ENCODE peak calls at places on chromosomes 6 and 20, in five cellular contexts. One of them, this sample, is unnamed.

GRCh38 chr20:24245093-24245492 is 224.3 kb upstream of the SYNDIG1 start:
- DNase-seq in ovary: no peak
- DNase-seq in cardiac muscle cell: no peak
- DNase-seq in lower lobe of right lung: no peak
- DNase-seq in dorsolateral prefrontal cortex: no peak
- DNase-seq in this sample: no peak

GRCh38 chr6:113457156-113457555 is 400.0 kb upstream of the MARCKS start:
- DNase-seq in lower lobe of right lung: no peak
- DNase-seq in cardiac muscle cell: peak
- DNase-seq in dorsolateral prefrontal cortex: no peak
- DNase-seq in ovary: no peak
- DNase-seq in this sample: no peak

GRCh38 chr6:62390413-62390812 is 104.4 kb upstream of the KHDRBS2 start:
- DNase-seq in ovary: no peak
- DNase-seq in dorsolateral prefrontal cortex: no peak
- DNase-seq in cardiac muscle cell: no peak
- DNase-seq in lower lobe of right lung: no peak
- DNase-seq in this sample: no peak

GRCh38 chr20:2799688-2800589 is 488 bp downstream of the CPXM1 start:
- DNase-seq in dorsolateral prefrontal cortex: no peak
- DNase-seq in lower lobe of right lung: no peak
- DNase-seq in cardiac muscle cell: peak
- DNase-seq in ovary: peak
- DNase-seq in this sample: peak

GRCh38 chr20:33370296-33370695 is 31.0 kb downstream of the CDK5RAP1 start:
- DNase-seq in cardiac muscle cell: no peak
- DNase-seq in lower lobe of right lung: no peak
- DNase-seq in dorsolateral prefrontal cortex: no peak
- DNase-seq in ovary: no peak
- DNase-seq in this sample: no peak

GRCh38 chr20:57570898-57571297 is 10.0 kb downstream of the PCK1 start:
- DNase-seq in cardiac muscle cell: no peak
- DNase-seq in dorsolateral prefrontal cortex: no peak
- DNase-seq in ovary: no peak
- DNase-seq in lower lobe of right lung: no peak
- DNase-seq in this sample: no peak

GRCh38 chr6:156925718-156926607 is 148.8 kb downstream of the ARID1B start:
- DNase-seq in cardiac muscle cell: no peak
- DNase-seq in lower lobe of right lung: no peak
- DNase-seq in ovary: no peak
- DNase-seq in dorsolateral prefrontal cortex: no peak
- DNase-seq in this sample: no peak

GRCh38 chr6:80872194-80872950 is 765.9 kb downstream of the BCKDHB start:
- DNase-seq in dorsolateral prefrontal cortex: no peak
- DNase-seq in lower lobe of right lung: no peak
- DNase-seq in ovary: no peak
- DNase-seq in cardiac muscle cell: peak
- DNase-seq in this sample: no peak

GRCh38 chr20:35171753-35172433 is at the start of gene PROCR:
- DNase-seq in ovary: peak
- DNase-seq in dorsolateral prefrontal cortex: no peak
- DNase-seq in cardiac muscle cell: peak
- DNase-seq in lower lobe of right lung: peak
- DNase-seq in this sample: no peak

GRCh38 chr20:4949833-4950178 is 51.5 kb downstream of the SLC23A2 start:
- DNase-seq in lower lobe of right lung: no peak
- DNase-seq in ovary: no peak
- DNase-seq in dorsolateral prefrontal cortex: no peak
- DNase-seq in cardiac muscle cell: peak
- DNase-seq in this sample: no peak

GRCh38 chr6:3280866-3281465 is 22.2 kb downstream of the PSMG4 start:
- DNase-seq in lower lobe of right lung: peak
- DNase-seq in dorsolateral prefrontal cortex: no peak
- DNase-seq in ovary: peak
- DNase-seq in cardiac muscle cell: peak
- DNase-seq in this sample: no peak

GRCh38 chr6:2209226-2209809 is 36.1 kb downstream of the GMDS start:
- DNase-seq in lower lobe of right lung: no peak
- DNase-seq in ovary: no peak
- DNase-seq in dorsolateral prefrontal cortex: no peak
- DNase-seq in cardiac muscle cell: peak
- DNase-seq in this sample: no peak

GRCh38 chr6:26403888-26404287 is 1.8 kb downstream of the BTN3A1 start:
- DNase-seq in dorsolateral prefrontal cortex: no peak
- DNase-seq in ovary: no peak
- DNase-seq in cardiac muscle cell: no peak
- DNase-seq in lower lobe of right lung: no peak
- DNase-seq in this sample: no peak

GRCh38 chr6:169864148-169865030 is 113.0 kb downstream of the ERMARD start:
- DNase-seq in dorsolateral prefrontal cortex: no peak
- DNase-seq in lower lobe of right lung: no peak
- DNase-seq in cardiac muscle cell: no peak
- DNase-seq in ovary: no peak
- DNase-seq in this sample: no peak

GRCh38 chr20:16729565-16730460 is at the start of gene SNRPB2:
- DNase-seq in lower lobe of right lung: peak
- DNase-seq in ovary: peak
- DNase-seq in cardiac muscle cell: peak
- DNase-seq in dorsolateral prefrontal cortex: peak
- DNase-seq in this sample: peak

GRCh38 chr6:87407531-87407895 is 259 bp upstream of the CFAP206 start:
- DNase-seq in cardiac muscle cell: peak
- DNase-seq in lower lobe of right lung: no peak
- DNase-seq in ovary: no peak
- DNase-seq in dorsolateral prefrontal cortex: no peak
- DNase-seq in this sample: no peak

DNA sequence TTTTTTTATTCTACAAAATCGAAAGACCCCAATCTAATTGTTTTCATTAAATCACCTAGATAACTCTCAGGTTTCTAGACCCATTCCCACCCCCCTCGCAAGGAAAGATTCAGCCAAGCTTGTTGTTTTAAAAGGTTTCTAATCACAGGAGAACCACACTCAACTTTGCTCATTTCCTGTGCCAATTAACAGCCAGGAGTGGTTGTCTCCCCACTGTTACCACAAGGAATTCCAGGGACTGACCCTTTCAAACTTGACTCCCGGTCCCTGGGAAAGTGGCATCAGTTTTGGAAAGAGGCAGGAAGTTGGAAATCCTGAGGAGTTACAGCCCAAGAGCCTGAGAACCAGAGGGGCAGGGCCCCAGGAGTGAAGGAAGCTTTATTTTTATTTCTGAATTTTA is 561.3 kb upstream of the JAG1 start:
- DNase-seq in lower lobe of right lung: no peak
- DNase-seq in dorsolateral prefrontal cortex: no peak
- DNase-seq in cardiac muscle cell: peak
- DNase-seq in ovary: no peak
- DNase-seq in this sample: no peak
- TF ChIP-seq CTCF in lower lobe of right lung: no peak
- TF ChIP-seq CTCF in dorsolateral prefrontal cortex: no peak
- TF ChIP-seq CTCF in cardiac muscle cell: no peak
- TF ChIP-seq CTCF in ovary: no peak
- TF ChIP-seq CTCF in this sample: no peak

GRCh38 chr6:17907467-17908229 is 79.8 kb downstream of the KIF13A start:
- DNase-seq in ovary: no peak
- DNase-seq in lower lobe of right lung: peak
- DNase-seq in dorsolateral prefrontal cortex: no peak
- DNase-seq in cardiac muscle cell: peak
- DNase-seq in this sample: no peak
- TF ChIP-seq CTCF in ovary: no peak
- TF ChIP-seq CTCF in lower lobe of right lung: no peak
- TF ChIP-seq CTCF in dorsolateral prefrontal cortex: no peak
- TF ChIP-seq CTCF in cardiac muscle cell: peak
- TF ChIP-seq CTCF in this sample: no peak

GRCh38 chr6:131917318-131917717 is 33.9 kb downstream of the CCN2 start:
- DNase-seq in lower lobe of right lung: no peak
- DNase-seq in dorsolateral prefrontal cortex: no peak
- DNase-seq in cardiac muscle cell: peak
- DNase-seq in ovary: no peak
- DNase-seq in this sample: no peak

GRCh38 chr6:131920656-131921055 is 30.5 kb downstream of the CCN2 start:
- DNase-seq in dorsolateral prefrontal cortex: no peak
- DNase-seq in cardiac muscle cell: no peak
- DNase-seq in ovary: no peak
- DNase-seq in lower lobe of right lung: no peak
- DNase-seq in this sample: no peak

GRCh38 chr6:131918650-131919355 is 32.4 kb downstream of the CCN2 start:
- DNase-seq in ovary: no peak
- DNase-seq in cardiac muscle cell: no peak
- DNase-seq in dorsolateral prefrontal cortex: no peak
- DNase-seq in lower lobe of right lung: no peak
- DNase-seq in this sample: no peak

GRCh38 chr6:131916847-131917246 is 34.3 kb downstream of the CCN2 start:
- DNase-seq in dorsolateral prefrontal cortex: no peak
- DNase-seq in cardiac muscle cell: no peak
- DNase-seq in ovary: no peak
- DNase-seq in lower lobe of right lung: no peak
- DNase-seq in this sample: no peak

DNA sequence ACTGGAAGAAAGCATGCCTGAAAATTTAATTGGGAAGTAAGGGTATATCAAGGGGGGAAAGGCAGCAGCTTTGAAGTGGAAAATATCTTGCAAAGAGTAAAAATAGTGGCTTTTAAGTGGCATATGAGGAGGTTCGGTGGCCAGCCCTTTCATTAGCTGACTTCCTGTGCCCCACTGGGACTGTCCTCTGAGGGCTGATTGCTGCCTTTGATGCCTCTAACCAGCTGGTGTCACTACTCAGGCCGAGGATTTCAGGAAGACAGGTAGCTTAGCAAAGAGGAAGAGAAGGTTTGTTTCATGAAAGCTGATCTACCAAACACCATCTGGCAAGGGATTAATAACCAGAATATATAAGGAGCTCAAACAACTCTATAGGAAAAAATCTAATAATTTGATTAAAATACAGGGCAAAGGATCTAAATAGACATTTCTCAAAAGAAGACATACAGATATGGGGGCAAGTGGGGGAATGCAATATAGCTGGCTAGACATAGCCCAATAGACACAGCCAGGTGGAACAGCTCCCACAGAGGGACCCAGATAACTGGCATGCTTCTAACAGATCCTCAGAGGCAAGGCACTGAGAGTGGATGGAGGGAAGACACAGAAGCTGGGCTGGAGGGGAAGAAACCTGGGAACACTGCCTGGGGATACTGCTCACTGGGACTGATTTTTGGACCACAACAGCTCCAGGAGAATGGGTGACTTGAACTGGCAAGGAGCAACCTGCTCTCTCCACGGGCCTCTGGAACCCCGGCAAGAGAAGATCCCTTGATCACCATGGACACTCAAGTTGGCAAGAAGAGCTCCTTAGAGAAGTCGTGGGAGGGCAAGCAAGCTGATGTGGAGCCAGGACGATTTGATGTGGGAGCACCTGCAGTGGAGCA is 33.2 kb downstream of the CCN2 start:
- DNase-seq in lower lobe of right lung: no peak
- DNase-seq in ovary: no peak
- DNase-seq in cardiac muscle cell: no peak
- DNase-seq in dorsolateral prefrontal cortex: no peak
- DNase-seq in this sample: no peak
- TF ChIP-seq CTCF in lower lobe of right lung: no peak
- TF ChIP-seq CTCF in ovary: no peak
- TF ChIP-seq CTCF in cardiac muscle cell: no peak
- TF ChIP-seq CTCF in dorsolateral prefrontal cortex: no peak
- TF ChIP-seq CTCF in this sample: no peak

GRCh38 chr6:145028144-145028818 is 707.0 kb downstream of the EPM2A start:
- DNase-seq in lower lobe of right lung: no peak
- DNase-seq in cardiac muscle cell: peak
- DNase-seq in ovary: no peak
- DNase-seq in dorsolateral prefrontal cortex: no peak
- DNase-seq in this sample: no peak
- TF ChIP-seq CTCF in lower lobe of right lung: peak
- TF ChIP-seq CTCF in cardiac muscle cell: peak
- TF ChIP-seq CTCF in ovary: no peak
- TF ChIP-seq CTCF in dorsolateral prefrontal cortex: peak
- TF ChIP-seq CTCF in this sample: peak

DNA sequence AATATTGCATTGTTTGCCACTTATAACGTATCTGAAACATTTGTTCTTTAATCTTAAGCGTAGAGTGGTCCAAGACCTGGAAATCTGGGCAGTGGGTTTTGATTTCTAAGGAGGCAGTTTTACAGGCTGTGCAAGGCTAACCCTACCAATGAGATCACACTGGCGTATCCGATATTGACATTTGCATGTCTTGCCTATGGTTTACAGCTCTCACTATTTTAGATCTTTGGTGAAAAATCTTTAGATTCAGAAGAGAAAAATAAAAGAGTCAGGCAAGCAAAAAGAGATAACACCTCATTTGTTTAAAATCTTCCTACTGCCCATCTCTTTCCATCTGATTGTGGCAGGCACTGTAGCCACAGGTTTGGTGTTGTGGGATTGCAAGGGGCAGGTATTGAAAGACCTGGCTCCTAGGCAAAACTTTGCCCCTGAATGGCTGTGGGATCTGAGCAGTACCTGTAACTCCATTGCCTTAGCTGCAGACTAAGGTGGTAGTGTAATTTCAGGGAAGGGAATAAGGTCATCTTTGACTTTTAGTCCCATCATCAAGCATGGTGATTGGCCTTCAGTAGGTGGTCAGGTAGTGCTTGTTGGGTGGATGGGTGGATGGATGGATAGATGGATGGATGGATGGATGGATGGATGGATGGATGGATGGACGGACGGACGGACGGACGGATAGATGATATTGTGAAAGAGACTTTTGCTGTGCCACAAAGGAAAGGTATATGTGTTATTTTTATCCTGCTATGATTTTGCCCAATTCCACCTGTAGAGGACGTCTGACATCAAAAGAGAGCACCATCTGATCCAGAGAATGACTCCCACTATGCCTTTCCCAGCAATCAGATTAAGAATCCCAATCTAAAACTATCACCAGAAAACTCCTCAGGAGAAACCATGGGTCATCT is 1.9 kb downstream of the TNFAIP3 start:
- DNase-seq in dorsolateral prefrontal cortex: no peak
- DNase-seq in cardiac muscle cell: no peak
- DNase-seq in ovary: no peak
- DNase-seq in lower lobe of right lung: no peak
- DNase-seq in this sample: no peak
- TF ChIP-seq CTCF in dorsolateral prefrontal cortex: no peak
- TF ChIP-seq CTCF in cardiac muscle cell: no peak
- TF ChIP-seq CTCF in ovary: no peak
- TF ChIP-seq CTCF in lower lobe of right lung: no peak
- TF ChIP-seq CTCF in this sample: no peak

This sample was measured in neural crest cell.